ENCODE peak calls at places on chromosomes 12 and 14, in five cellular contexts. H, F, T, L and D are unnamed samples. For H3K27me3 and H3K9me3, the result is how much of the 10 kb centered on the place peaks cover.

GRCh38 chr12:117850048-117850447 is 118.7 kb downstream of the KSR2 start:
- DNase-seq in H (peak), F (peak), T (no peak), L (peak), D (peak)

GRCh38 chr12:50597200-50598195 is 92.7 kb downstream of the DIP2B start:
- DNase-seq in H (no peak), F (peak), T (no peak), L (peak), D (peak)

GRCh38 chr12:45010051-45010450 is 40.8 kb downstream of the DBX2 start:
- DNase-seq in H (no peak), F (no peak), T (no peak), L (no peak), D (no peak)

GRCh38 chr12:65100140-65100539 is 21.0 kb downstream of the WIF1 start:
- DNase-seq in H (no peak), F (no peak), T (no peak), L (peak), D (no peak)

GRCh38 chr12:124827588-124828184 is 36.0 kb downstream of the SCARB1 start:
- DNase-seq in H (no peak), F (no peak), T (no peak), L (no peak), D (no peak)

GRCh38 chr12:52307836-52308806 is 13.1 kb downstream of the KRT83 start:
- DNase-seq in H (peak), F (peak), T (peak), L (no peak), D (no peak)

GRCh38 chr12:51836012-51836832 is 12.3 kb downstream of the FIGNL2 start:
- DNase-seq in H (peak), F (no peak), T (no peak), L (no peak), D (no peak)

GRCh38 chr12:11856971-11857370 is 207.5 kb downstream of the ETV6 start:
- DNase-seq in H (no peak), F (no peak), T (no peak), L (no peak), D (no peak)

GRCh38 chr14:78985668-78986073 is 815.5 kb downstream of the NRXN3 start:
- DNase-seq in H (no peak), F (no peak), T (no peak), L (no peak), D (no peak)

GRCh38 chr14:98974113-98974512 is 297.9 kb downstream of the BCL11B start:
- DNase-seq in H (no peak), F (no peak), T (no peak), L (no peak), D (no peak)

GRCh38 chr12:117563706-117564105 is 202.3 kb upstream of the NOS1 start:
- DNase-seq in H (no peak), F (no peak), T (no peak), L (no peak), D (no peak)

GRCh38 chr12:39807043-39807442 is 187.4 kb upstream of the ABCD2 start:
- DNase-seq in H (peak), F (no peak), T (no peak), L (no peak), D (peak)

GRCh38 chr14:70622111-70622712 is 19.5 kb upstream of the TTC9 start:
- DNase-seq in H (peak), F (peak), T (no peak), L (peak), D (no peak)

GRCh38 chr12:68971404-68971803 is 38.4 kb upstream of the CPM start:
- DNase-seq in H (no peak), F (peak), T (no peak), L (no peak), D (no peak)

GRCh38 chr12:64293654-64294364 is 71.7 kb upstream of the KICS2 start:
- DNase-seq in H (no peak), F (no peak), T (no peak), L (no peak), D (no peak)

GRCh38 chr12:32505067-32505466 is 105.7 kb downstream of the FGD4 start:
- DNase-seq in H (no peak), F (peak), T (no peak), L (no peak), D (no peak)

GRCh38 chr14:22535916-22536315 is 53.1 kb downstream of the DAD1 start:
- DNase-seq in H (no peak), F (no peak), T (no peak), L (no peak), D (no peak)

GRCh38 chr12:16526693-16527092 is 79.3 kb downstream of the LMO3 start:
- DNase-seq in H (no peak), F (peak), T (no peak), L (no peak), D (peak)

GRCh38 chr12:115096673-115097349 is 412.8 kb upstream of the TBX3 start:
- DNase-seq in H (no peak), F (peak), T (peak), L (no peak), D (no peak)

GRCh38 chr14:55133416-55133815 is 4.4 kb downstream of the LGALS3 start:
- DNase-seq in H (no peak), F (peak), T (no peak), L (no peak), D (peak)
- H3K4me3 ChIP-seq in H (no peak), F (no peak), T (no peak), L (no peak), D (no peak)

DNA sequence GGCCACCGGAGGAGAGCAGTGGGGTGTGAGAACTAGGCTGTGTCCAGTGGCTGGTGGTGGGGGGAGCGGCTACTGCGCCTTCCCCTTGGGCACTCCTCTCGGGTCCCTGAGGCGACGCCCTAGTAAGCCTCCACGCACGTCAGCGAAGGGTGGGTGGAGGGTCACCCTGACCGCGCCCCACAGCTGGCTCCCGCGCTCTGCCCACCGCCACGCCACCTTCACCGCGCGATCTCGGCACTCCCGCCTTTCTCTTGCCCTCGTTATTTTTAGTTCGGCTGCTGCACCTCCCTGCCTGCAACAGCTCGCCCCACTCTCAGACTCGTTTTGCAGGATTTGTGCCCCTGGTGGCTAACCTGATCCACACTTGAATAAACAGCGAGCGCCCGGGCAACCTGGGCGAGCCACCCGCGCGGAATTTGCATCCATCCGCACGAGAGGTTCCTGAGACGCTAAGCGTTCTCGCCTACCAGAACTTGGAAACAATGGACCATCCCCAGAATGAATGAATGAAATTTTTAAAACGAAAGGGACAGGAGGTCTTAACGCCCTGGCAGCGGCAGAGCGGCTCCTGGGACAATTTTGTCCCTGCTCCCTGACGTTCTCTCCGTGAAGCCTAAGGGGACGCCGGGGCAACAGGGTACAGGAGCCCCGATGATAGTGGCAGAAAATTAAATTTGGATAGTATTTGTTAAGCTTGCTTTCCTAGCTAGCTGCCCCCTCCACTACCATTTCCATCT is 7.0 kb upstream of the BMP4 start:
- DNase-seq in H (no peak), F (no peak), T (peak), L (no peak), D (no peak)
- H3K27me3 ChIP-seq in H (half or more), F (under half), T (under half), L (under half), D (under half)

GRCh38 chr14:106562451-106562850 is 1036.1 kb downstream of the TMEM121 start:
- DNase-seq in H (no peak), F (no peak), T (no peak), L (no peak), D (no peak)
- H3K9me3 ChIP-seq in H (under half), F (under half), T (under half), L (under half), D (under half)

GRCh38 chr14:59969319-59969718 is 49.4 kb downstream of the LRRC9 start:
- DNase-seq in H (no peak), F (peak), T (no peak), L (no peak), D (peak)

GRCh38 chr14:59959663-59960062 is 39.7 kb downstream of the LRRC9 start:
- DNase-seq in H (no peak), F (no peak), T (no peak), L (no peak), D (no peak)

GRCh38 chr14:59961518-59962062 is 41.6 kb downstream of the LRRC9 start:
- DNase-seq in H (no peak), F (no peak), T (no peak), L (no peak), D (no peak)

GRCh38 chr14:59964251-59965007 is 44.5 kb downstream of the LRRC9 start:
- DNase-seq in H (no peak), F (peak), T (no peak), L (peak), D (no peak)
- H3K4me3 ChIP-seq in H (no peak), F (no peak), T (no peak), L (peak), D (no peak)

DNA sequence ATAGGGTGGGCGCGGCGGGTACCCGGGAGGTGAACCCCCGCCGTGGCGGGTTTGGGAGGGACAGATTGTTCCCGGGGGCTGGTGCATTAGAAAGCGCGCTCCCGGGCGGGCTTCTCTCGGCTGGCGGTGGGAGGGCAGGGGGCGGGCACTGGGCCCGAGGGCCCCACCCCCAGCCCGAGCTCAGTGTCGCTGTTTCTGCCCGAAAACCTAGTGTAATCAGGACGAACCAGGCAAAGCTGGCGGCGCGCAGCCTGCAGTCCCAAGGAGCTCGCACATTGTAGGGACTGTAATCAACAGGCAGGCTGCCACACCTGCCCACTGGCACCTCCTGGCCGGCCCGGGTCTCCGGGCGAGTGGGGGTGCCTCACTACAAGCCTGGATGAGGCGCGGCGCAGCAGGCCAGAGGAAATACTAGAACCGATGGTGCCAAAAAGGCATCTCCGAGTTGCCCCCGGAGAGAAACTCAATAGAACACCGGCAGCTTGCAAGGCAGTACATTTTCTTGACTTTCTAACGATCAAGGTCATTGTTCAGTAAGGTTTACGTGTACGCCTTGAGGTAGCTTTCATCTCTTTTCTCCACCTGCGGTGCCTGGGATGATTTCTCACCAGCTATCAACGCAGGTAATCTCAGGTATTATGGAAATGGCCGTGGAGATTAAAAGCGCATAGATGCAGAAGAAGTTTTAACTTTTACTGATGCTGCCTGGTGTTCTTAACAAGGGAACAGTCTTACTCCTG is 845 bp upstream of the SPTB start:
- DNase-seq in H (peak), F (no peak), T (peak), L (peak), D (no peak)
- H3K27me3 ChIP-seq in H (under half), F (half or more), T (half or more), L (under half), D (half or more)

DNA sequence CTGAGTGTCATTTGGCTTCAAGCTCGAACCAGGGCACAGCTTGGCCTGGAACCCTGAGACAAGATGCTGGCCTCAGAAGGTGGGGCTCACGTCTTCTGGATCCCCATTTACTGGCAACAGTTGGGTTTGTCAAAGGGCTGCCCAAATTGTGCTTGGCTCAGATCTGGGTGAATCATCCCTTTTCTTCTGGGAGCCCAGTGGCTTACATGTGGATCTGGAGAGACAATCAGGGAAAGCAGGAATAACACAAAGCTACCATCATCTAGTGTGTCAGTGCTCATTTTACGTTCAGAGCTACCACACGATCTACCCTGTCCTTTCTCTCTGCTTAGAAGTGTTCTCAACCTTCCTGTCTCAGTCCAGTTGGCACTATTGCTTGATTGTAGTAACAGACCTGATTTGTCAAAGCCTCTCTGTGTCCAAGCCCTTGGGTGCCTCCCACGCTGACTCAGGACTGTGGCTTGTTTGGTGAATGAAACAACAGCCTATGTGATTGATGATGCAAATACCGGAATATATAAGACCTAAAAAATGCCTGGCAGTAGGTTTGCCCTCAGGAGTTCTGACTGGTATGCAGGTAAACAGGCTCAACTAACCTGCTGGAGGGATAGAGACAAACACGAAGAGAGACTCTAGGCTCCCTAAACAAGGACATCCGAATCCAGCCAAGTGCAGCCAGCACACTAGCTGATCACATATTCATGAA is 974.3 kb downstream of the VRK1 start:
- DNase-seq in H (no peak), F (no peak), T (no peak), L (no peak), D (peak)
- H3K9me3 ChIP-seq in H (under half), F (under half), T (under half), L (under half), D (under half)